ENCODE peak calls at places on chromosomes 11 and 22, in eight cellular contexts. O is H1, T is tibial nerve, L is A549, Y is ovary, R is stomach, C is sigmoid colon, Z is transverse colon. W is an unnamed sample.

GRCh38 chr22:41290262-41291221 is 4.6 kb upstream of the RANGAP1 start:
- DNase-seq in Y (no peak), T (peak; percentile 18), R (no peak), O (no peak), C (no peak), Z (no peak), L (peak; percentile 44), W (no peak)

GRCh38 chr11:57302489-57302888 is 22.3 kb downstream of the TNKS1BP1 start:
- DNase-seq in Y (no peak), L (no peak), O (no peak), T (no peak), Z (no peak), R (no peak), C (peak; percentile 61), W (no peak)

GRCh38 chr11:78652866-78653265 is 78.2 kb upstream of the NARS2 start:
- DNase-seq in L (no peak), T (no peak), Y (no peak), Z (no peak), C (no peak), O (no peak), R (no peak), W (peak; percentile 84)

GRCh38 chr11:31788066-31788465 is 23.1 kb downstream of the PAX6 start:
- DNase-seq in R (no peak), L (no peak), Z (no peak), Y (no peak), T (no peak), O (no peak), C (no peak), W (peak; percentile 62)

GRCh38 chr11:82003671-82004148 is 730.0 kb downstream of the FAM181B start:
- DNase-seq in O (no peak), L (no peak), Y (no peak), R (no peak), Z (no peak), C (no peak), T (no peak), W (no peak)

GRCh38 chr22:42366815-42367581 is 65.2 kb downstream of the NFAM1 start:
- DNase-seq in Y (no peak), C (peak; percentile 91), L (no peak), Z (peak; percentile 28), R (peak; percentile 83), T (no peak), O (no peak), W (no peak)

GRCh38 chr11:94028436-94028835 is 7.3 kb downstream of the HEPHL1 start:
- DNase-seq in Z (no peak), R (no peak), O (no peak), T (no peak), Y (no peak), L (peak; percentile 13), C (no peak), W (peak; percentile 62)

GRCh38 chr11:36622431-36623136 is 24.5 kb upstream of the RAG2 start:
- DNase-seq in T (no peak), O (no peak), Z (no peak), C (no peak), L (peak; percentile 40), R (no peak), Y (no peak), W (no peak)

GRCh38 chr11:97739892-97740782 is 1280.6 kb upstream of the CNTN5 start:
- DNase-seq in T (no peak), C (no peak), L (no peak), Z (no peak), Y (no peak), R (no peak), O (no peak), W (no peak)

GRCh38 chr11:100855466-100856067 is 168.5 kb downstream of the ARHGAP42 start:
- DNase-seq in L (peak; percentile 57), C (no peak), T (no peak), Y (no peak), R (no peak), Z (no peak), O (no peak), W (no peak)

GRCh38 chr22:17101475-17102296 is 16.9 kb downstream of the IL17RA start:
- DNase-seq in Y (no peak), R (no peak), Z (no peak), C (peak; percentile 59), T (no peak), O (no peak), L (no peak), W (no peak)

GRCh38 chr22:22704156-22704946 is 59.9 kb downstream of the GGTLC2 start:
- DNase-seq in Z (no peak), L (no peak), C (no peak), T (no peak), R (no peak), O (no peak), Y (no peak), W (no peak)

GRCh38 chr11:16632295-16633200 is 105.9 kb upstream of the C11orf58 start:
- DNase-seq in T (no peak), R (no peak), L (peak; percentile 38), Y (no peak), Z (no peak), O (no peak), C (no peak), W (no peak)

GRCh38 chr11:66607126-66607834 is 9.2 kb upstream of the RBM14 start:
- DNase-seq in T (peak; percentile 74), O (no peak), C (peak; percentile 96), Z (peak; percentile 84), L (peak; percentile 55), Y (peak; percentile 89), R (peak; percentile 53), W (peak; percentile 92)

GRCh38 chr11:10489444-10489785 is 34.4 kb downstream of the AMPD3 start:
- DNase-seq in R (no peak), L (no peak), O (no peak), Z (no peak), C (no peak), T (no peak), Y (no peak), W (no peak)

GRCh38 chr11:10492084-10492483 is 37.0 kb downstream of the AMPD3 start:
- DNase-seq in Y (no peak), C (no peak), R (no peak), Z (no peak), T (no peak), O (no peak), L (no peak), W (peak; percentile 74)

GRCh38 chr11:10490032-10490397 is 35.0 kb downstream of the AMPD3 start:
- DNase-seq in L (no peak), O (no peak), C (no peak), R (no peak), Z (no peak), T (no peak), Y (no peak), W (peak; percentile 39)

GRCh38 chr11:10488581-10489443 is 33.7 kb downstream of the AMPD3 start:
- DNase-seq in L (no peak), C (peak; percentile 57), R (peak; percentile 71), T (no peak), Y (no peak), Z (peak; percentile 82), O (no peak), W (peak; percentile 86)

DNA sequence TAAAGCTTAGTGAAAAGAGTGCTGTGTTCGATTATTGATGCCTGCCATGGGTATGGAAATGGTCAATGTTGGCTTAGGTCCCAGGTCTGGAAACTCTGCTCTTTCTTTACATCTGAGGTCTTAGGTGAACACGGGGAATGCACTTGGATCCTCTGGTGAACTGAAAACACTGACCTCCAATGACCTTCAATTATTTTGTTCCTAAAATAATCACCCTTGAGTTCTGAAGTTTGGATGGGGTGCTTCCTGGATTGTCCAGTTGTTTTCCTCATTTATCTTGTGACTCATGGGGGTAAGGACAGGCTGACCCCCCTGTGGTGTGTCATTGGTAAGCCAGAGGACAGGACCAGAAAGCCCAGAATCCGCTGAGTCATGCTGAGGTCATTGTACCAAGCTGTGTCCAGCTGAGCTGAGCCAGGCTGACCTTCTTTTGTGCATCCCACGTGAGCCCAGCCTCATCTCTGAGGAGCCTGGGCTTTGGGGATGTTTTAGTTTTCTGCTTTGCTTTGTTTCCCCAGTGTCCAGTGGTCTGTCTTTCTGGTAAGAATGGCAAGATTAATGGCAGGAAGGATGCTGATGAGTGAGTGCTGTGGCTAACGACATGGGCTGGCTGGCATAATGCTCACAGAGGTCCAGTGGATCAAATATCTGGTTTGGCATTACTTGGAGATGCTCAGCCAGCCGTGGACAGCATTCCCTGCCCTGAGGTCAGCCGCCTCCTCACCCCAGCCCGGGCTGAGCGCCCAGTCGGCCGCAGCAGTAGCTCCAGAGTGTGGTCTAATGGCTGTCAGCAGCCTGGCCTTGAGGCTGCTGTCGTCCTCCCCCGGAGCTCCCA is 35.6 kb downstream of the AMPD3 start:
- DNase-seq in Y (peak; percentile 81), Z (peak; percentile 74), O (no peak), C (peak; percentile 91), L (peak; percentile 88), R (peak; percentile 68), T (peak; percentile 68), W (peak; percentile 94)
- TF ChIP-seq EP300 in Y (no peak), Z (no peak), O (no peak), C (no peak), L (peak; percentile 31), R (no peak), T (no peak), W (no peak)

GRCh38 chr11:6607190-6607635 is 3.6 kb downstream of the ILK start:
- DNase-seq in L (no peak), R (no peak), O (no peak), C (no peak), Y (no peak), T (no peak), Z (no peak), W (peak; percentile 12)
- H3K4me1 ChIP-seq in L (peaks cover 43% of the 10 kb centered on the region), R (peaks cover 79% of the 10 kb centered on the region), O (peaks cover 13% of the 10 kb centered on the region), C (peaks cover 69% of the 10 kb centered on the region), Y (peaks cover 16% of the 10 kb centered on the region), T (peaks cover 45% of the 10 kb centered on the region), Z (peaks cover 41% of the 10 kb centered on the region), W (peaks cover 62% of the 10 kb centered on the region)

DNA sequence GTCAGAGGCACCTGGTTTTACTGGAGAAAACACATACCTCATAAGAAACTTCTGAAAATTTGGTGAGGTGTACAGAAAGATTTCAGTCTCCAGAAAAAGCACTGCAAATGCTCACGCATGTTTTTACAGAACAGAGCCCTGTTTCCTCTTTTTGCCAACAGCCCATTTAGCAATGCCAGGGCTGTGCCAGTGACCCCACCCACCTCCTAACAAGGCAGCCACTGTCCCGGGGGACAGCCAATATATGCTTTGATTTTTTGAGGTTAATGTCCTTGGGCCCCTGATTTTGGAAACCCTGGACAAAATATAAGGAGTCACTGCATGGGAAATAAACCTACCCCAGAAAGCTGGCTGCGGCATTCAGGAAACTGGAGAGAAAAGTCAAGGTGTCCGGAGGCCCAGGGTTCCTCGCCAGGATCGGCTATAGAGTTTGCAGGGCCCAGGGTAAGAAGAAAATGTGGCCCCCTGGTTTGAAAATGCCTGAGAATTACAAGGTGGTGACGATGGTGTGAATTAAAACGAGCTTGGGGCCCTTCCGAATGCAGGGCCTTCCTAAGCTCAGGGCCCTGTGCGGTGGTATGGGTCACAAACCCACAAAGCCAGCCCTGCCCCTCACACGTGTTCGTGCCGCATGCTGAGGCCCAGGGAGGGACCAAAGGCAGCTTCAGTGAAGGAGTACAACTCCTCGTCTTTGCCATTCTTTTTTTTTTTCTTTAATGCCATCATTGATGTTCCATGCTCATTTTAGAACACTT is 71.1 kb upstream of the WNT7B start:
- DNase-seq in T (no peak), R (peak; percentile 26), C (peak; percentile 72), L (no peak), Z (peak; percentile 16), O (no peak), Y (no peak), W (no peak)
- TF ChIP-seq EP300 in T (no peak), R (no peak), C (no peak), L (no peak), Z (no peak), O (no peak), Y (no peak), W (no peak)

DNA sequence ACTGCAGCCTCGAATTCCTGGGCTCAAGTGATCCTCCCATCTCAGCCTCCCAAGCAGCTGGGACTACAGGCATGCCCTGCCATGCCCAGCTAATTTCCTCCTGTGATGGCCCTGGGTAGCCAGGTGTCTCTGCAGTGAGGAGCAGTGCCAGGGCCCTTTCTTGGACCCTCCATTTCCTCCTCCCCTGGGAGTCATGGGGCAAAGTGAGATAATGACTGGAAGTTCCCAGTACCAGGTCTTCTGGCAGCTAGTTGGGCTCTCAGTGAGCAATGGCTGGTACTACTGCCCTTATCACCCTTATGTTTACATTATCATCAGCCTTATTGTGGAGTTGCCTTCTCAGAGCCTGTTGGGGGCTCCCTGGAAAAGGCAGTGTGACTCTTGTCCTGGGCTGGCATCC is 17.6 kb downstream of the DAGLA start:
- DNase-seq in R (no peak), Y (no peak), Z (no peak), O (no peak), L (no peak), T (no peak), C (no peak), W (no peak)
- H3K4me1 ChIP-seq in R (peaks cover 89% of the 10 kb centered on the region), Y (peaks cover 10% of the 10 kb centered on the region), Z (peaks cover 56% of the 10 kb centered on the region), O (peaks cover 18% of the 10 kb centered on the region), L (peaks cover 85% of the 10 kb centered on the region), T (peaks cover 67% of the 10 kb centered on the region), C (peaks cover 75% of the 10 kb centered on the region), W (peaks cover 84% of the 10 kb centered on the region)